ENCODE peak calls at places on chromosomes 6 and 20, in five cellular contexts. S is neural crest cell, P is HCT116, N is adrenal gland, F is OCI-LY7. J is an unnamed sample.

GRCh38 chr6:150639823-150640331 is 40.2 kb downstream of the PLEKHG1 start:
- DNase-seq in S (no peak), P (no peak), N (no peak), F (no peak), J (no peak)

GRCh38 chr6:45678063-45678620 is 300.4 kb upstream of the SUPT3H start:
- DNase-seq in S (no peak), P (no peak), N (no peak), F (peak), J (no peak)

GRCh38 chr6:134453792-134454510 is 136.0 kb upstream of the SGK1 start:
- DNase-seq in S (no peak), P (no peak), N (no peak), F (no peak), J (no peak)

GRCh38 chr6:5214570-5215052 is 46.1 kb downstream of the LYRM4 start:
- DNase-seq in S (peak), P (peak), N (peak), F (peak), J (peak)

GRCh38 chr20:16615199-16615598 is 42.0 kb upstream of the KIF16B start:
- DNase-seq in S (no peak), P (no peak), N (no peak), F (no peak), J (no peak)

GRCh38 chr20:63695419-63696310 is 787 bp upstream of the TNFRSF6B start:
- DNase-seq in S (no peak), P (no peak), N (peak), F (no peak), J (no peak)

GRCh38 chr6:42118162-42119001 is 24.0 kb downstream of the C6orf132 start:
- DNase-seq in S (no peak), P (no peak), N (peak), F (no peak), J (no peak)

GRCh38 chr20:6579417-6579816 is 188.1 kb upstream of the BMP2 start:
- DNase-seq in S (no peak), P (no peak), N (no peak), F (no peak), J (no peak)

GRCh38 chr6:154926366-154926765 is 68.7 kb upstream of the TIAM2 start:
- DNase-seq in S (no peak), P (no peak), N (no peak), F (no peak), J (no peak)

DNA sequence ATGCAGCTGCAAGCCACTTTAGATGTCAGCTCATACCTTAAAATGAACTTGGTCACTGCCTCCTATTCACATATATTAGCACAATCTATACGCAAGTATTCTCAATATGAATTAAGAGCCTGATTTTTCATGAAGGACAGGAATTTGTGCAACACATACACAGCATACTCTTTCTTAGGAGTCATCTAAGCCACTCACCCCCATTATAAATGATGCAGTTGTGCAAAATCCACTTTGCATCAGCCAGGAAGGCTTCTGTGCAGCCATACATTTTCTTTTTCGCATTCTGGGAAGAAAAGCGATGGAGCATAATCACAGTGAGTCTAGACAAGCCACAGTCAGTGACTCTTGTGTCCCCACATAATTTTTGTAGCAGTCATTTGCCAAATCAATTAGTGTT is 66.5 kb downstream of the ZMYND8 start:
- DNase-seq in S (no peak), P (no peak), N (no peak), F (no peak), J (no peak)
- TF ChIP-seq CTCF in S (no peak), P (no peak), N (no peak), F (no peak), J (no peak)

GRCh38 chr6:98586163-98586562 is 248.2 kb upstream of the POU3F2 start:
- DNase-seq in S (no peak), P (no peak), N (no peak), F (no peak), J (no peak)
- TF ChIP-seq CTCF in S (no peak), P (no peak), N (no peak), F (no peak), J (no peak)

GRCh38 chr20:380763-381580 is 412 bp downstream of the TRIB3 start:
- DNase-seq in S (peak), P (peak), N (peak), F (peak), J (peak)
- TF ChIP-seq CTCF in S (peak), P (no peak), N (no peak), F (no peak), J (no peak)

GRCh38 chr6:16770701-16771569 is 9.7 kb upstream of the ATXN1 start:
- DNase-seq in S (peak), P (peak), N (peak), F (peak), J (peak)
- TF ChIP-seq CTCF in S (peak), P (peak), N (peak), F (peak), J (peak)

GRCh38 chr6:124688369-124688768 is 273.9 kb upstream of the RNF217 start:
- DNase-seq in S (no peak), P (no peak), N (no peak), F (no peak), J (no peak)

GRCh38 chr6:124684621-124685020 is 277.6 kb upstream of the RNF217 start:
- DNase-seq in S (no peak), P (no peak), N (no peak), F (no peak), J (no peak)

GRCh38 chr6:124679392-124679791 is 282.8 kb upstream of the RNF217 start:
- DNase-seq in S (no peak), P (no peak), N (no peak), F (no peak), J (no peak)

GRCh38 chr6:124682751-124683150 is 279.5 kb upstream of the RNF217 start:
- DNase-seq in S (no peak), P (no peak), N (no peak), F (no peak), J (no peak)

DNA sequence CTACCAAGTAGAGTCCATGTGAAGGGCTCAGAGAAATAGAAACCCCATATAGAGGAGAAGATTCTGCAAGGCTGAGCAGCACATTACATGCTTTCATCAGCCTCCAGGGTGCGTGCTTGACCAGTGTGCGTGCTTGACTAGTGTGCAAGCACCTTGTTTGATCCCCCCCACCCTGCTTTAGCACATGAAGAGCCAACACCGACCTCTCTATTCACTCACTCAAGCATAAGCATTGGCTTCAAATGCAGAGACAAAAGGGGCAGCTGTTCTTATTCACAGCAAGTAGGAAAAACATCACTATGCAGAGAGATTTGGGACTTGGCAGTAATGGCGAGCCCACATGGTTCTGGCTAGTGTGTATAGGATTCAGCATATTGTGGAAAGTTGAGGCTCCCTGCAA is 278.7 kb upstream of the RNF217 start:
- DNase-seq in S (no peak), P (no peak), N (no peak), F (peak), J (no peak)
- TF ChIP-seq CTCF in S (no peak), P (no peak), N (no peak), F (peak), J (no peak)

GRCh38 chr6:44593539-44593944 is 206.0 kb downstream of the CDC5L start:
- DNase-seq in S (peak), P (peak), N (peak), F (peak), J (peak)
- TF ChIP-seq CTCF in S (peak), P (peak), N (peak), F (peak), J (peak)

GRCh38 chr6:44493593-44493992 is 106.1 kb downstream of the CDC5L start:
- DNase-seq in S (no peak), P (no peak), N (no peak), F (no peak), J (no peak)

GRCh38 chr6:44493132-44493531 is 105.6 kb downstream of the CDC5L start:
- DNase-seq in S (no peak), P (no peak), N (no peak), F (no peak), J (no peak)

GRCh38 chr6:44496705-44497369 is 109.3 kb downstream of the CDC5L start:
- DNase-seq in S (no peak), P (no peak), N (no peak), F (no peak), J (no peak)

GRCh38 chr6:44495036-44495901 is 107.8 kb downstream of the CDC5L start:
- DNase-seq in S (no peak), P (no peak), N (no peak), F (no peak), J (no peak)

GRCh38 chr6:44494011-44494501 is 106.5 kb downstream of the CDC5L start:
- DNase-seq in S (no peak), P (peak), N (no peak), F (no peak), J (no peak)
- TF ChIP-seq CTCF in S (no peak), P (peak), N (no peak), F (peak), J (no peak)

GRCh38 chr6:43427406-43428111 is at the start of gene ABCC10:
- DNase-seq in S (peak), P (peak), N (peak), F (peak), J (peak)
- TF ChIP-seq CTCF in S (peak), P (no peak), N (peak), F (peak), J (peak)

DNA sequence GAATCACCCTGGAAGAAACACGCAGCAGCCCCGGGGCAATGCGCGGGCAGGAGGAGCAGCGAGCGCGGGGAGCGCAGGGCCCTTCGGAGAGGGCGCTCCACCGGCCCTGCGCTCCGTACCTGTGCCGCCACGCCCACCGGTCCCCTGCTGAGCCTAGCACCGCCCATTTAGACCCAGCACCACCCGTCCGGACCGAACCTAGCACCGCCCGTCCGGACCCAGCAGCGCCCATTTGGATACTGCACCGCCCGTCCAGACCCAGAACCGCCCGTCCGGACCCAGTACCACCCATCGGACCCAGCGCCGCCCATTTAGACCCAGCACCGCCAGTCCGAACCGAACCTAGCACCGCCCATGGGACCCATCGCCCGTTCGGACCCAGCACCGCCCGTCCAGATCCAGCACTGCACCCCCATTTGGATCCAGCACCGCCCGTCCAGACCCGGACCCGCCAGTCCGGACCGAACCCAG is 917 bp upstream of the AFDN start:
- DNase-seq in S (peak), P (peak), N (peak), F (no peak), J (peak)
- TF ChIP-seq CTCF in S (no peak), P (no peak), N (no peak), F (no peak), J (no peak)

J was measured in activated CD8-positive, alpha-beta T cell treated with anti-CD3 and anti-CD28 coated beads for 36 hours.